ENCODE peak calls at places on chromosomes 3 and 15, in five cellular contexts. One of them, this sample, is unnamed.
A peak's percentile ranks its signal among the peaks of the same experiment; 100 is the strongest.

GRCh38 chr15:78879517-78880241 is 7.0 kb downstream of the MORF4L1 start:
- DNase-seq in Panc1: no peak
- DNase-seq in transverse colon: no peak
- DNase-seq in AG09309: no peak
- DNase-seq in activated gamma-delta T cell: no peak
- DNase-seq in this sample: no peak

GRCh38 chr3:183845090-183845489 is 19.7 kb upstream of the MAP6D1 start:
- DNase-seq in Panc1: no peak
- DNase-seq in transverse colon: no peak
- DNase-seq in AG09309: no peak
- DNase-seq in activated gamma-delta T cell: no peak
- DNase-seq in this sample: no peak

GRCh38 chr3:51967384-51968174 is at the start of gene PCBP4:
- DNase-seq in Panc1: no peak
- DNase-seq in transverse colon: peak; percentile 62
- DNase-seq in AG09309: no peak
- DNase-seq in activated gamma-delta T cell: peak; percentile 47
- DNase-seq in this sample: peak; percentile 77

GRCh38 chr3:63909431-63909830 is 2.8 kb downstream of the SCAANT1 start:
- DNase-seq in Panc1: no peak
- DNase-seq in transverse colon: no peak
- DNase-seq in AG09309: no peak
- DNase-seq in activated gamma-delta T cell: no peak
- DNase-seq in this sample: no peak

GRCh38 chr15:71409541-71409940 is 294.3 kb downstream of the THSD4 start:
- DNase-seq in Panc1: no peak
- DNase-seq in transverse colon: no peak
- DNase-seq in AG09309: no peak
- DNase-seq in activated gamma-delta T cell: no peak
- DNase-seq in this sample: no peak

GRCh38 chr3:133927543-133928066 is 31.9 kb upstream of the RAB6B start:
- DNase-seq in Panc1: no peak
- DNase-seq in transverse colon: peak; percentile 63
- DNase-seq in AG09309: no peak
- DNase-seq in activated gamma-delta T cell: peak; percentile 55
- DNase-seq in this sample: peak; percentile 67

GRCh38 chr3:195931582-195932273 is 23.4 kb upstream of the TNK2 start:
- DNase-seq in Panc1: no peak
- DNase-seq in transverse colon: no peak
- DNase-seq in AG09309: no peak
- DNase-seq in activated gamma-delta T cell: no peak
- DNase-seq in this sample: peak; percentile 53

GRCh38 chr3:153734777-153735551 is 386.2 kb upstream of the ARHGEF26 start:
- DNase-seq in Panc1: no peak
- DNase-seq in transverse colon: no peak
- DNase-seq in AG09309: no peak
- DNase-seq in activated gamma-delta T cell: no peak
- DNase-seq in this sample: no peak

GRCh38 chr3:127525373-127525772 is 65.2 kb downstream of the TPRA1 start:
- DNase-seq in Panc1: peak; percentile 22
- DNase-seq in transverse colon: no peak
- DNase-seq in AG09309: peak; percentile 4
- DNase-seq in activated gamma-delta T cell: no peak
- DNase-seq in this sample: no peak

GRCh38 chr3:15649831-15650230 is 48.3 kb downstream of the BTD start:
- DNase-seq in Panc1: no peak
- DNase-seq in transverse colon: no peak
- DNase-seq in AG09309: no peak
- DNase-seq in activated gamma-delta T cell: no peak
- DNase-seq in this sample: no peak

GRCh38 chr15:35713733-35714132 is 167.8 kb upstream of the DPH6 start:
- DNase-seq in Panc1: no peak
- DNase-seq in transverse colon: no peak
- DNase-seq in AG09309: peak; percentile 21
- DNase-seq in activated gamma-delta T cell: no peak
- DNase-seq in this sample: no peak

GRCh38 chr3:53264718-53265117 is 8.9 kb upstream of the TKT start:
- DNase-seq in Panc1: no peak
- DNase-seq in transverse colon: no peak
- DNase-seq in AG09309: no peak
- DNase-seq in activated gamma-delta T cell: no peak
- DNase-seq in this sample: peak; percentile 59

GRCh38 chr3:149291178-149291577 is 42.3 kb downstream of the TM4SF18 start:
- DNase-seq in Panc1: no peak
- DNase-seq in transverse colon: no peak
- DNase-seq in AG09309: no peak
- DNase-seq in activated gamma-delta T cell: no peak
- DNase-seq in this sample: no peak

GRCh38 chr3:40116478-40117162 is 192.9 kb upstream of the EIF1B start:
- DNase-seq in Panc1: no peak
- DNase-seq in transverse colon: no peak
- DNase-seq in AG09309: no peak
- DNase-seq in activated gamma-delta T cell: no peak
- DNase-seq in this sample: no peak

GRCh38 chr3:10437995-10438901 is 67.1 kb downstream of the ATP2B2 start:
- DNase-seq in Panc1: no peak
- DNase-seq in transverse colon: no peak
- DNase-seq in AG09309: peak; percentile 46
- DNase-seq in activated gamma-delta T cell: no peak
- DNase-seq in this sample: no peak

GRCh38 chr3:174697310-174697709 is 161.8 kb upstream of the NAALADL2 start:
- DNase-seq in Panc1: no peak
- DNase-seq in transverse colon: no peak
- DNase-seq in AG09309: no peak
- DNase-seq in activated gamma-delta T cell: no peak
- DNase-seq in this sample: no peak

GRCh38 chr3:158845748-158846350 is 44.0 kb downstream of the MFSD1 start:
- DNase-seq in Panc1: no peak
- DNase-seq in transverse colon: no peak
- DNase-seq in AG09309: no peak
- DNase-seq in activated gamma-delta T cell: no peak
- DNase-seq in this sample: peak; percentile 19

GRCh38 chr3:69999191-70000027 is at the start of gene SAMMSON:
- DNase-seq in Panc1: no peak
- DNase-seq in transverse colon: no peak
- DNase-seq in AG09309: peak; percentile 17
- DNase-seq in activated gamma-delta T cell: no peak
- DNase-seq in this sample: no peak

GRCh38 chr15:33022629-33023028 is 171.9 kb downstream of the FMN1 start:
- DNase-seq in Panc1: no peak
- DNase-seq in transverse colon: peak; percentile 41
- DNase-seq in AG09309: peak; percentile 31
- DNase-seq in activated gamma-delta T cell: no peak
- DNase-seq in this sample: peak; percentile 87

GRCh38 chr3:123802007-123802630 is 82.0 kb downstream of the MYLK start:
- DNase-seq in Panc1: no peak
- DNase-seq in transverse colon: no peak
- DNase-seq in AG09309: no peak
- DNase-seq in activated gamma-delta T cell: no peak
- DNase-seq in this sample: no peak

GRCh38 chr15:28956491-28956890 is 70.7 kb downstream of the APBA2 start:
- DNase-seq in Panc1: no peak
- DNase-seq in transverse colon: no peak
- DNase-seq in AG09309: no peak
- DNase-seq in activated gamma-delta T cell: no peak
- DNase-seq in this sample: no peak

GRCh38 chr3:98359993-98360675 is 6.5 kb downstream of the OR5K4 start:
- DNase-seq in Panc1: no peak
- DNase-seq in transverse colon: no peak
- DNase-seq in AG09309: no peak
- DNase-seq in activated gamma-delta T cell: no peak
- DNase-seq in this sample: no peak

GRCh38 chr3:107756649-107757048 is 233.9 kb downstream of the BBX start:
- DNase-seq in Panc1: no peak
- DNase-seq in transverse colon: no peak
- DNase-seq in AG09309: no peak
- DNase-seq in activated gamma-delta T cell: no peak
- DNase-seq in this sample: no peak

GRCh38 chr15:80404719-80405553 is 754 bp downstream of the ARNT2 start:
- DNase-seq in Panc1: no peak
- DNase-seq in transverse colon: no peak
- DNase-seq in AG09309: no peak
- DNase-seq in activated gamma-delta T cell: no peak
- DNase-seq in this sample: peak; percentile 53

GRCh38 chr3:141303481-141304223 is 64.7 kb upstream of the ZBTB38 start:
- DNase-seq in Panc1: peak; percentile 58
- DNase-seq in transverse colon: peak; percentile 60
- DNase-seq in AG09309: peak; percentile 52
- DNase-seq in activated gamma-delta T cell: no peak
- DNase-seq in this sample: no peak

GRCh38 chr3:10738688-10739372 is 77.2 kb upstream of the SLC6A11 start:
- DNase-seq in Panc1: peak; percentile 30
- DNase-seq in transverse colon: peak; percentile 63
- DNase-seq in AG09309: peak; percentile 11
- DNase-seq in activated gamma-delta T cell: peak; percentile 11
- DNase-seq in this sample: peak; percentile 74

GRCh38 chr15:92655178-92655995 is at the start of gene FAM174B:
- DNase-seq in Panc1: no peak
- DNase-seq in transverse colon: peak; percentile 38
- DNase-seq in AG09309: no peak
- DNase-seq in activated gamma-delta T cell: no peak
- DNase-seq in this sample: peak; percentile 74

GRCh38 chr3:29601861-29602585 is 321.2 kb downstream of the RBMS3 start:
- DNase-seq in Panc1: no peak
- DNase-seq in transverse colon: no peak
- DNase-seq in AG09309: no peak
- DNase-seq in activated gamma-delta T cell: no peak
- DNase-seq in this sample: no peak

GRCh38 chr3:128395500-128396125 is 71.1 kb downstream of the DNAJB8 start:
- DNase-seq in Panc1: no peak
- DNase-seq in transverse colon: no peak
- DNase-seq in AG09309: no peak
- DNase-seq in activated gamma-delta T cell: no peak
- DNase-seq in this sample: peak; percentile 17